ENCODE peak calls at places on chromosome 9, in ten cellular contexts. S is T-helper 17 cell; G is adrenal gland; M is Peyer's patch; Y is EL; A is KG1; I is stimulated activated CD4-positive, alpha-beta T cell treated with anti-CD3 and anti-CD28 coated beads, Interleukin-15, amount 100 ng/mL, for 1 hour; R is stimulated activated CD8-positive, alpha-beta memory T cell treated with anti-CD3 and anti-CD28 coated beads, Interleukin-2, amount 100 ng/mL, for 48 hours; Z is endothelial cell; H is D721Med. C is an unnamed sample.

GRCh38 chr9:132114102-132114707 is 34.5 kb upstream of the MED27 start:
- DNase-seq in S (no peak), G (peak), M (no peak), Y (peak), A (peak), I (peak), R (peak), Z (peak), H (no peak), C (no peak)

GRCh38 chr9:124831642-124832364 is 21.5 kb upstream of the WDR38 start:
- DNase-seq in S (no peak), G (peak), M (no peak), Y (no peak), A (no peak), I (no peak), R (no peak), Z (no peak), H (no peak), C (no peak)

GRCh38 chr9:99345451-99345850 is 123.4 kb downstream of the SEC61B start:
- DNase-seq in S (no peak), G (no peak), M (no peak), Y (no peak), A (no peak), I (no peak), R (no peak), Z (no peak), H (no peak), C (no peak)

GRCh38 chr9:30765318-30765717 is 1619.1 kb upstream of the ACO1 start:
- DNase-seq in S (no peak), G (no peak), M (no peak), Y (no peak), A (no peak), I (no peak), R (no peak), Z (no peak), H (no peak), C (no peak)

GRCh38 chr9:26744362-26744965 is 148.1 kb downstream of the CAAP1 start:
- DNase-seq in S (no peak), G (no peak), M (no peak), Y (peak), A (no peak), I (no peak), R (no peak), Z (no peak), H (no peak), C (no peak)

GRCh38 chr9:6581266-6581665 is 64.3 kb downstream of the GLDC start:
- DNase-seq in S (no peak), G (no peak), M (no peak), Y (no peak), A (no peak), I (no peak), R (no peak), Z (no peak), H (no peak), C (no peak)

GRCh38 chr9:107039546-107039945 is 176.6 kb downstream of the ZNF462 start:
- DNase-seq in S (no peak), G (no peak), M (no peak), Y (peak), A (no peak), I (no peak), R (no peak), Z (no peak), H (no peak), C (no peak)

GRCh38 chr9:125293134-125293533 is 31.5 kb downstream of the GAPVD1 start:
- DNase-seq in S (no peak), G (no peak), M (no peak), Y (no peak), A (no peak), I (no peak), R (no peak), Z (no peak), H (no peak), C (no peak)

GRCh38 chr9:27337833-27338526 is 41.0 kb upstream of the EQTN start:
- DNase-seq in S (no peak), G (peak), M (no peak), Y (no peak), A (no peak), I (no peak), R (no peak), Z (no peak), H (no peak), C (no peak)

GRCh38 chr9:96067004-96067403 is 191.5 kb downstream of the ERCC6L2 start:
- DNase-seq in S (no peak), G (peak), M (no peak), Y (no peak), A (no peak), I (no peak), R (no peak), Z (no peak), H (no peak), C (no peak)

GRCh38 chr9:115524467-115525059 is 406.6 kb upstream of the TNC start:
- DNase-seq in S (no peak), G (no peak), M (no peak), Y (peak), A (peak), I (no peak), R (no peak), Z (peak), H (no peak), C (peak)

GRCh38 chr9:22157271-22157670 is 148.2 kb upstream of the CDKN2B start:
- DNase-seq in S (no peak), G (no peak), M (no peak), Y (no peak), A (no peak), I (no peak), R (no peak), Z (no peak), H (no peak), C (no peak)

GRCh38 chr9:134403292-134403681 is 77.0 kb downstream of the RXRA start:
- DNase-seq in S (no peak), G (peak), M (no peak), Y (no peak), A (no peak), I (no peak), R (no peak), Z (no peak), H (no peak), C (no peak)

GRCh38 chr9:16348531-16348930 is 521.9 kb downstream of the BNC2 start:
- DNase-seq in S (no peak), G (no peak), M (no peak), Y (no peak), A (no peak), I (no peak), R (no peak), Z (no peak), H (no peak), C (no peak)

GRCh38 chr9:38026840-38027527 is 42.0 kb downstream of the SHB start:
- DNase-seq in S (no peak), G (no peak), M (no peak), Y (no peak), A (no peak), I (no peak), R (no peak), Z (no peak), H (no peak), C (no peak)

GRCh38 chr9:38339496-38339895 is 53.0 kb upstream of the ALDH1B1 start:
- DNase-seq in S (no peak), G (no peak), M (no peak), Y (peak), A (no peak), I (no peak), R (no peak), Z (no peak), H (no peak), C (no peak)

GRCh38 chr9:37975639-37976038 is 71.7 kb upstream of the SLC25A51 start:
- DNase-seq in S (no peak), G (no peak), M (no peak), Y (no peak), A (no peak), I (no peak), R (no peak), Z (no peak), H (no peak), C (no peak)

GRCh38 chr9:18472915-18473314 is 1.0 kb upstream of the ADAMTSL1 start:
- DNase-seq in S (no peak), G (peak), M (no peak), Y (no peak), A (no peak), I (no peak), R (no peak), Z (no peak), H (no peak), C (no peak)

GRCh38 chr9:129840024-129840423 is 4.8 kb downstream of the USP20 start:
- DNase-seq in S (no peak), G (no peak), M (no peak), Y (no peak), A (no peak), I (no peak), R (no peak), Z (no peak), H (no peak), C (no peak)

GRCh38 chr9:77910216-77910615 is 121.4 kb downstream of the GNAQ start:
- DNase-seq in S (no peak), G (no peak), M (no peak), Y (no peak), A (peak), I (no peak), R (no peak), Z (no peak), H (no peak), C (no peak)

GRCh38 chr9:89817186-89817960 is 212.6 kb downstream of the GADD45G start:
- DNase-seq in S (no peak), G (peak), M (no peak), Y (no peak), A (no peak), I (no peak), R (no peak), Z (no peak), H (no peak), C (no peak)

GRCh38 chr9:134656334-134657034 is 14.9 kb downstream of the COL5A1 start:
- DNase-seq in S (no peak), G (no peak), M (no peak), Y (no peak), A (no peak), I (no peak), R (no peak), Z (no peak), H (no peak), C (no peak)

GRCh38 chr9:76271755-76272154 is 122.5 kb downstream of the RFK start:
- DNase-seq in S (no peak), G (peak), M (no peak), Y (no peak), A (no peak), I (no peak), R (no peak), Z (no peak), H (no peak), C (no peak)

GRCh38 chr9:133973111-133973790 is 18.9 kb downstream of the VAV2 start:
- DNase-seq in S (no peak), G (no peak), M (peak), Y (no peak), A (no peak), I (no peak), R (no peak), Z (no peak), H (no peak), C (no peak)